ENCODE peak calls at places on chromosomes 2 and 18, in ten cellular contexts. U, M, Q, V, I, C, D, X, Z and A are unnamed samples. For H3K9me3, the result is how much of the 10 kb centered on the place peaks cover.

GRCh38 chr2:183244300-183244849 is 120.1 kb downstream of the NUP35 start:
- DNase-seq in U (no peak), M (no peak), Q (no peak), D (peak), X (no peak), Z (no peak), C (no peak), V (no peak), I (no peak), A (no peak)

GRCh38 chr2:142682528-142682927 is 194.9 kb upstream of the KYNU start:
- DNase-seq in I (peak), U (no peak), Z (no peak), X (no peak), D (no peak), Q (no peak), V (no peak), M (peak), C (no peak), A (no peak)

GRCh38 chr2:127083819-127084503 is 23.0 kb downstream of the BIN1 start:
- DNase-seq in X (no peak), Q (peak), Z (no peak), M (peak), U (no peak), V (peak), I (peak), D (no peak), C (no peak), A (no peak)

GRCh38 chr2:169732583-169733358 is 861 bp upstream of the KLHL23 start:
- DNase-seq in Q (no peak), U (no peak), M (no peak), X (no peak), C (no peak), I (no peak), Z (no peak), D (no peak), V (no peak), A (no peak)

GRCh38 chr2:38155-38554 is 8.2 kb downstream of the FAM110C start:
- DNase-seq in D (no peak), V (no peak), I (no peak), U (no peak), X (no peak), Q (no peak), M (peak), C (no peak), Z (no peak), A (no peak)

GRCh38 chr2:214127178-214127970 is 283.5 kb upstream of the VWC2L start:
- DNase-seq in Z (no peak), C (no peak), U (no peak), X (no peak), M (peak), Q (no peak), D (no peak), I (peak), V (no peak), A (no peak)

GRCh38 chr2:120421126-120421829 is 75.3 kb downstream of the INHBB start:
- DNase-seq in V (no peak), C (peak), Z (no peak), Q (no peak), M (no peak), X (no peak), U (no peak), D (peak), I (no peak), A (no peak)

GRCh38 chr2:119981896-119982295 is 31.0 kb upstream of the EPB41L5 start:
- DNase-seq in X (no peak), I (no peak), Z (no peak), U (no peak), Q (no peak), D (no peak), M (no peak), V (no peak), C (no peak), A (no peak)

GRCh38 chr18:77055429-77056310 is 76.9 kb downstream of the MBP start:
- DNase-seq in I (no peak), D (no peak), C (peak), Q (no peak), V (no peak), Z (no peak), U (no peak), M (no peak), X (peak), A (no peak)

GRCh38 chr2:27282892-27283291 is 663 bp downstream of the TRIM54 start:
- DNase-seq in X (no peak), V (no peak), D (peak), I (no peak), C (no peak), M (no peak), Q (no peak), U (no peak), Z (no peak), A (no peak)

GRCh38 chr2:80256396-80257167 is 48.0 kb downstream of the LRRTM1 start:
- DNase-seq in I (peak), D (peak), X (no peak), C (no peak), Z (peak), V (no peak), Q (no peak), M (no peak), U (no peak), A (no peak)

GRCh38 chr2:222303828-222304736 is 5.3 kb upstream of the PAX3 start:
- DNase-seq in C (peak), Z (no peak), D (peak), X (no peak), U (no peak), I (no peak), M (no peak), Q (no peak), V (no peak), A (no peak)

GRCh38 chr2:30694286-30695055 is 112.8 kb downstream of the CAPN13 start:
- DNase-seq in C (no peak), M (no peak), D (no peak), Z (no peak), V (peak), Q (no peak), U (no peak), X (no peak), I (no peak), A (no peak)

GRCh38 chr2:210899131-210899530 is 342.7 kb downstream of the CPS1 start:
- DNase-seq in D (no peak), I (no peak), C (no peak), Z (no peak), Q (no peak), V (no peak), X (no peak), M (no peak), U (no peak), A (no peak)

GRCh38 chr18:21433436-21433835 is 167.1 kb downstream of the ESCO1 start:
- DNase-seq in Z (no peak), Q (no peak), U (no peak), D (no peak), I (no peak), V (no peak), X (no peak), C (no peak), M (peak), A (no peak)

GRCh38 chr18:9356969-9357368 is 22.4 kb downstream of the TWSG1 start:
- DNase-seq in C (no peak), U (no peak), D (no peak), I (peak), Q (no peak), M (no peak), Z (no peak), X (no peak), V (no peak), A (no peak)

GRCh38 chr2:66437055-66437454 is 2.1 kb downstream of the MEIS1 start:
- DNase-seq in U (no peak), C (no peak), X (no peak), Z (no peak), D (no peak), M (no peak), I (peak), V (no peak), Q (no peak), A (no peak)

GRCh38 chr2:51812138-51812866 is 780.4 kb upstream of the NRXN1 start:
- DNase-seq in D (no peak), I (peak), U (no peak), Q (no peak), C (no peak), M (peak), X (no peak), V (no peak), Z (no peak), A (no peak)

GRCh38 chr2:26778507-26778906 is 7.3 kb upstream of the CENPA start:
- DNase-seq in I (no peak), U (no peak), M (no peak), Z (no peak), D (no peak), Q (no peak), V (no peak), X (no peak), C (no peak), A (no peak)

GRCh38 chr2:68715353-68716041 is 19.1 kb upstream of the ARHGAP25 start:
- DNase-seq in X (peak), Z (peak), C (peak), V (no peak), I (peak), D (peak), U (peak), M (peak), Q (no peak), A (peak)
- H3K9me3 ChIP-seq in X (under half), Z (under half), C (under half), V (under half), I (under half), D (under half), U (under half), M (under half), Q (under half), A (under half)

DNA sequence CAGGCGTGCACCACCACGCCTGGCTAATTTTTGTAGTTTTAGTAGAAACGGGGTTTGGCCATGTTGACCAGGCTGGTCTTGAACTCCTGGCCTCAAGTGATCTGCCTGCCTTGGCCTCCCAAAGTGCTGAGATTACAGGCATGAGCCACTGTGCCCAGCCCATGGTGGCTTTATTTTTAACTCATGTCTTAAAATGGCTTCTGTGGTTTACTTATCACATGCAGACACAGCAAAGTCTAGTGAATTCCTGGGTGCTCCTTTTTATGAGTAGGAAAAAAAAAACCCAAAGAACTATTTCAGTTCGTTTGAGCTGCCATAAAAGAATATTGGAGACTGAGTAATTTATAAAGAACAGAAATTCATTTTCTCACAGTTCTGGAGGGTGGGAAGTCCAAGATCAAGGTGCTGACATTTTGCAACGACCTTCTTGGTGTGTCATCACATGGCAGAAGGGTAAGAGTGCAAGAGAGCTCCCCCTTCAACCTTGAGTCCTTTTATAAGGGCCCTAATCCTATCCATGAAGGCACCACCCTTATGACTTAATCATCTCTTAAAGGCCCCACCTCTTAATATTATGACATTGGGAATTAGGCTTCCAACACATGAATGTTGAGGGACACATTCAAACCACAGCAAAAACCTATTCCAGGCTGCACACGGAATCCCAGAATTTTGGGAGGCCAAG is 12.6 kb upstream of the REL start:
- DNase-seq in C (no peak), D (no peak), Z (no peak), I (no peak), U (no peak), M (no peak), Q (no peak), X (no peak), V (no peak), A (no peak)
- H3K4me3 ChIP-seq in C (no peak), D (no peak), Z (no peak), I (no peak), U (no peak), M (no peak), Q (no peak), X (peak), V (no peak), A (no peak)

DNA sequence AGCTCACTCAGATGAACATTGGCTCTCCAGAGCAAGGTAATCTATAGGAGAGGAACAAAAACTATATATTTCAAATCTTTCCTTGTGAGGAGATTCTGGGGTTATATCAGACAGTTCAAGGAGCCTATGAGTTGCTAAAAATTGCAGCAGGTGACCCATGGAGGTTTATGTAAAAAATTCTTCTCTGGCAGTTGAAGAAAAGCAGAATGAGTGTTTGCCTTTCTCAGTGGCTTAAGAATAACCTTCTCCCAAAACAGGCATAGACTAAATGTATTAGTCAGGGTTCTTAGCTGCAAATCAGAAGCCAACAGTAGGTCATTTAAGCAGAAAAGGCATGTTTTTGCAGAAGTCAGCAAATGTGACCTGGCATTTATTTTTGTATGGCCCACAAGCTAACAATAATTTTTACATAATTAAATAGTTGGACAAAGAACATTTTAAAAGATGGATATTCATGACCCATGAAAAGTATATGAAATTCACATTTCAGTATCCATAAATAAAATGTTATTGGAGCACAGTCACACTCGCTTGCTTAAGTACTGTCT is 93.3 kb upstream of the TLK1 start:
- DNase-seq in Q (no peak), C (no peak), V (no peak), D (no peak), M (no peak), U (no peak), I (no peak), Z (no peak), X (no peak), A (no peak)
- TF ChIP-seq CTCF in Q (no peak), C (no peak), V (no peak), D (peak), M (no peak), U (no peak), I (no peak), Z (no peak), X (peak), A (no peak)

GRCh38 chr18:80029690-80030089 is 4.5 kb upstream of the RBFA start:
- DNase-seq in X (no peak), C (no peak), Z (no peak), M (no peak), V (no peak), D (no peak), I (no peak), Q (no peak), U (no peak), A (no peak)

GRCh38 chr18:80022613-80023012 is 11.6 kb upstream of the RBFA start:
- DNase-seq in X (peak), M (peak), C (no peak), V (no peak), U (no peak), Q (no peak), I (peak), D (no peak), Z (no peak), A (no peak)

GRCh38 chr18:80023173-80023572 is 11.1 kb upstream of the RBFA start:
- DNase-seq in D (peak), Q (no peak), M (no peak), I (no peak), C (no peak), U (no peak), X (peak), V (no peak), Z (peak), A (no peak)

DNA sequence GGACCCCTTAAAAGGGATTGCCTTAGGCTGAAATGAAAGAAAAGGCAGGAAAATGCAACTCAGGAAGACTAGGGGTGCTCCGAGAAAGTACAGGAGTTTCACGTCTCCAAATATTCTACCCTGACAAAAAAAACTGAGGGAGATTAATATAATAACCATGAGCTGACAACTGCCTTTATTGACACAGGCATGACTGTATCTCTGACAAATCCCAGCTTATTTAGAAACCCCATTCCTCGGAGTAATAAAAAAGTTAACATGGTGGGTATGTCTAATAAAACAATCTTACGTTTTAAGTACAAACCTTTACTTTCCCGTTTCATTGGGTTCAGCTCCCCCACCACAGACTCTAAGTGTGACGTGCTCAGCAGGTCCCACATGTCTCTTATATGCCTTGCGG is 7.9 kb upstream of the RBFA start:
- DNase-seq in Q (no peak), M (no peak), Z (no peak), C (no peak), D (no peak), I (no peak), X (no peak), U (no peak), V (no peak), A (no peak)
- H3K9me3 ChIP-seq in Q (half or more), M (under half), Z (under half), C (half or more), D (under half), I (under half), X (under half), U (under half), V (under half), A (under half)

GRCh38 chr18:50724631-50725235 is 95.1 kb downstream of the MRO start:
- DNase-seq in U (no peak), D (no peak), Z (no peak), I (peak), C (no peak), M (no peak), Q (no peak), V (no peak), X (no peak), A (no peak)
- H3K4me3 ChIP-seq in U (no peak), D (no peak), Z (no peak), I (no peak), C (no peak), M (no peak), Q (no peak), V (no peak), X (no peak), A (no peak)

GRCh38 chr18:49162226-49162848 is 211.6 kb upstream of the SMAD7 start:
- DNase-seq in U (no peak), C (no peak), X (peak), Q (no peak), M (no peak), I (no peak), Z (no peak), V (no peak), D (no peak), A (peak)
- TF ChIP-seq CTCF in U (no peak), C (no peak), X (peak), Q (no peak), M (no peak), I (no peak), Z (no peak), V (no peak), D (no peak), A (peak)

GRCh38 chr18:61998957-61999356 is 106.2 kb upstream of the RNF152 start:
- DNase-seq in V (no peak), Q (no peak), D (no peak), U (no peak), Z (no peak), C (no peak), X (no peak), M (peak), I (peak), A (no peak)

GRCh38 chr18:61998335-61998734 is 105.5 kb upstream of the RNF152 start:
- DNase-seq in U (no peak), V (no peak), Q (no peak), C (no peak), I (no peak), X (no peak), M (no peak), D (no peak), Z (no peak), A (no peak)

GRCh38 chr18:61995547-61996062 is 102.8 kb upstream of the RNF152 start:
- DNase-seq in Z (no peak), I (no peak), C (no peak), U (no peak), M (peak), V (no peak), Q (no peak), X (no peak), D (no peak), A (no peak)

GRCh38 chr18:62001396-62001795 is 108.6 kb upstream of the RNF152 start:
- DNase-seq in U (no peak), X (no peak), I (no peak), M (no peak), V (no peak), Q (no peak), Z (no peak), C (no peak), D (peak), A (no peak)
- H3K9me3 ChIP-seq in U (under half), X (under half), I (under half), M (under half), V (under half), Q (under half), Z (under half), C (under half), D (half or more), A (under half)

GRCh38 chr2:223598994-223599645 is 3.0 kb downstream of the SCG2 start:
- DNase-seq in V (no peak), D (no peak), M (peak), Q (no peak), U (no peak), C (no peak), Z (no peak), I (peak), X (no peak), A (no peak)
- H3K4me3 ChIP-seq in V (no peak), D (no peak), M (no peak), Q (no peak), U (no peak), C (no peak), Z (no peak), I (no peak), X (no peak), A (no peak)

GRCh38 chr2:240436626-240437180 is 1.2 kb downstream of the GPC1 start:
- DNase-seq in X (no peak), D (peak), Z (no peak), V (peak), Q (no peak), C (peak), U (no peak), I (peak), M (no peak), A (peak)
- TF ChIP-seq CTCF in X (no peak), D (peak), Z (no peak), V (no peak), Q (no peak), C (no peak), U (no peak), I (no peak), M (no peak), A (no peak)